ENCODE peak calls at places on chromosome 11, in six cellular contexts. E is T1000; H is stimulated activated naive CD4-positive, alpha-beta T cell; J is astrocyte of the cerebellum; B is IMR-90; G is HFFc6. C is an unnamed sample.

GRCh38 chr11:17012712-17013547 is 1.3 kb downstream of the PLEKHA7 start:
- DNase-seq in E (peak), B (peak), H (no peak), J (peak), G (no peak), C (no peak)

GRCh38 chr11:66326261-66327111 is 9.6 kb upstream of the CD248 start:
- DNase-seq in B (no peak), G (peak), J (no peak), E (peak), H (peak), C (no peak)

GRCh38 chr11:125410091-125410490 is 86.0 kb downstream of the FEZ1 start:
- DNase-seq in J (no peak), H (no peak), E (peak), G (no peak), B (no peak), C (no peak)

GRCh38 chr11:36372101-36372767 is 76.1 kb downstream of the PRR5L start:
- DNase-seq in G (peak), H (no peak), B (peak), J (peak), E (no peak), C (no peak)

GRCh38 chr11:119853581-119854360 is 124.8 kb upstream of the NECTIN1 start:
- DNase-seq in E (no peak), H (no peak), B (no peak), J (no peak), G (no peak), C (no peak)

GRCh38 chr11:112656772-112657428 is 304.3 kb upstream of the NCAM1 start:
- DNase-seq in E (no peak), G (peak), J (peak), B (peak), H (no peak), C (no peak)

GRCh38 chr11:122399375-122399774 is 256.1 kb upstream of the UBASH3B start:
- DNase-seq in H (no peak), B (no peak), G (no peak), E (no peak), J (no peak), C (no peak)

GRCh38 chr11:68423481-68423880 is 37.1 kb upstream of the PPP6R3 start:
- DNase-seq in E (no peak), H (no peak), G (no peak), B (no peak), J (no peak), C (no peak)

GRCh38 chr11:3119141-3119821 is 45.8 kb downstream of the OSBPL5 start:
- DNase-seq in B (no peak), H (no peak), J (no peak), E (no peak), G (no peak), C (no peak)

GRCh38 chr11:4466168-4466891 is 16.1 kb upstream of the OR52K1 start:
- DNase-seq in B (no peak), H (no peak), G (no peak), J (no peak), E (no peak), C (no peak)